ENCODE peak calls at places on chromosomes 12 and 14, in five cellular contexts. One of them, this sample, is unnamed.

GRCh38 chr14:77458249-77458950 is 507 bp downstream of the AHSA1 start:
- DNase-seq in nucleus accumbens: no peak
- DNase-seq in HCT116: no peak
- DNase-seq in activated CD4-positive, alpha-beta T cell treated with anti-CD3 and anti-CD28 coated beads for 48 hours: peak
- DNase-seq in uterus: no peak
- DNase-seq in this sample: no peak

GRCh38 chr14:32230695-32231280 is 27.7 kb upstream of the RNU6-8 start:
- DNase-seq in nucleus accumbens: no peak
- DNase-seq in HCT116: no peak
- DNase-seq in activated CD4-positive, alpha-beta T cell treated with anti-CD3 and anti-CD28 coated beads for 48 hours: no peak
- DNase-seq in uterus: no peak
- DNase-seq in this sample: no peak

GRCh38 chr14:68807148-68807600 is 14.3 kb upstream of the ZFP36L1 start:
- DNase-seq in nucleus accumbens: no peak
- DNase-seq in HCT116: no peak
- DNase-seq in activated CD4-positive, alpha-beta T cell treated with anti-CD3 and anti-CD28 coated beads for 48 hours: no peak
- DNase-seq in uterus: peak
- DNase-seq in this sample: peak

GRCh38 chr14:56422703-56423213 is 156.8 kb upstream of the TMEM260 start:
- DNase-seq in nucleus accumbens: no peak
- DNase-seq in HCT116: peak
- DNase-seq in activated CD4-positive, alpha-beta T cell treated with anti-CD3 and anti-CD28 coated beads for 48 hours: peak
- DNase-seq in uterus: peak
- DNase-seq in this sample: peak

GRCh38 chr14:101739446-101740141 is 21.9 kb upstream of the PPP2R5C start:
- DNase-seq in nucleus accumbens: no peak
- DNase-seq in HCT116: no peak
- DNase-seq in activated CD4-positive, alpha-beta T cell treated with anti-CD3 and anti-CD28 coated beads for 48 hours: no peak
- DNase-seq in uterus: no peak
- DNase-seq in this sample: no peak

GRCh38 chr12:9134981-9135628 is 19.4 kb upstream of the A2M start:
- DNase-seq in nucleus accumbens: no peak
- DNase-seq in HCT116: peak
- DNase-seq in activated CD4-positive, alpha-beta T cell treated with anti-CD3 and anti-CD28 coated beads for 48 hours: peak
- DNase-seq in uterus: no peak
- DNase-seq in this sample: no peak

GRCh38 chr12:32536000-32536345 is 136.6 kb downstream of the FGD4 start:
- DNase-seq in nucleus accumbens: no peak
- DNase-seq in HCT116: no peak
- DNase-seq in activated CD4-positive, alpha-beta T cell treated with anti-CD3 and anti-CD28 coated beads for 48 hours: no peak
- DNase-seq in uterus: no peak
- DNase-seq in this sample: no peak

GRCh38 chr12:32544893-32545292 is 134.2 kb upstream of the DNM1L start:
- DNase-seq in nucleus accumbens: no peak
- DNase-seq in HCT116: no peak
- DNase-seq in activated CD4-positive, alpha-beta T cell treated with anti-CD3 and anti-CD28 coated beads for 48 hours: no peak
- DNase-seq in uterus: no peak
- DNase-seq in this sample: no peak

GRCh38 chr14:34713681-34714319 is 593 bp downstream of the CFL2 start:
- DNase-seq in nucleus accumbens: no peak
- DNase-seq in HCT116: no peak
- DNase-seq in activated CD4-positive, alpha-beta T cell treated with anti-CD3 and anti-CD28 coated beads for 48 hours: peak
- DNase-seq in uterus: peak
- DNase-seq in this sample: peak

GRCh38 chr12:113396828-113397496 is 6.7 kb downstream of the SDS start:
- DNase-seq in nucleus accumbens: peak
- DNase-seq in HCT116: no peak
- DNase-seq in activated CD4-positive, alpha-beta T cell treated with anti-CD3 and anti-CD28 coated beads for 48 hours: no peak
- DNase-seq in uterus: no peak
- DNase-seq in this sample: no peak

GRCh38 chr12:104057771-104058197 is 6.5 kb upstream of the HCFC2 start:
- DNase-seq in nucleus accumbens: no peak
- DNase-seq in HCT116: no peak
- DNase-seq in activated CD4-positive, alpha-beta T cell treated with anti-CD3 and anti-CD28 coated beads for 48 hours: peak
- DNase-seq in uterus: no peak
- DNase-seq in this sample: no peak

GRCh38 chr12:47993491-47993890 is 10.8 kb downstream of the COL2A1 start:
- DNase-seq in nucleus accumbens: no peak
- DNase-seq in HCT116: no peak
- DNase-seq in activated CD4-positive, alpha-beta T cell treated with anti-CD3 and anti-CD28 coated beads for 48 hours: no peak
- DNase-seq in uterus: no peak
- DNase-seq in this sample: no peak

GRCh38 chr14:106094654-106095189 is 568.3 kb downstream of the TMEM121 start:
- DNase-seq in nucleus accumbens: no peak
- DNase-seq in HCT116: no peak
- DNase-seq in activated CD4-positive, alpha-beta T cell treated with anti-CD3 and anti-CD28 coated beads for 48 hours: peak
- DNase-seq in uterus: no peak
- DNase-seq in this sample: no peak

GRCh38 chr14:48983355-48983888 is 602.8 kb downstream of the RPS29 start:
- DNase-seq in nucleus accumbens: no peak
- DNase-seq in HCT116: no peak
- DNase-seq in activated CD4-positive, alpha-beta T cell treated with anti-CD3 and anti-CD28 coated beads for 48 hours: no peak
- DNase-seq in uterus: no peak
- DNase-seq in this sample: no peak

GRCh38 chr12:28909291-28909690 is 239.8 kb upstream of the FAR2 start:
- DNase-seq in nucleus accumbens: no peak
- DNase-seq in HCT116: no peak
- DNase-seq in activated CD4-positive, alpha-beta T cell treated with anti-CD3 and anti-CD28 coated beads for 48 hours: no peak
- DNase-seq in uterus: no peak
- DNase-seq in this sample: no peak

GRCh38 chr12:130455161-130455560 is 117.5 kb downstream of the PIWIL1 start:
- DNase-seq in nucleus accumbens: no peak
- DNase-seq in HCT116: no peak
- DNase-seq in activated CD4-positive, alpha-beta T cell treated with anti-CD3 and anti-CD28 coated beads for 48 hours: no peak
- DNase-seq in uterus: no peak
- DNase-seq in this sample: no peak

GRCh38 chr14:65462411-65462810 is 49.9 kb downstream of the FUT8 start:
- DNase-seq in nucleus accumbens: no peak
- DNase-seq in HCT116: no peak
- DNase-seq in activated CD4-positive, alpha-beta T cell treated with anti-CD3 and anti-CD28 coated beads for 48 hours: peak
- DNase-seq in uterus: no peak
- DNase-seq in this sample: no peak

GRCh38 chr14:28653521-28653920 is 113.1 kb upstream of the FOXG1 start:
- DNase-seq in nucleus accumbens: no peak
- DNase-seq in HCT116: no peak
- DNase-seq in activated CD4-positive, alpha-beta T cell treated with anti-CD3 and anti-CD28 coated beads for 48 hours: no peak
- DNase-seq in uterus: no peak
- DNase-seq in this sample: no peak

GRCh38 chr14:67335781-67336180 is 23.8 kb downstream of the ATP6V1D start:
- DNase-seq in nucleus accumbens: no peak
- DNase-seq in HCT116: peak
- DNase-seq in activated CD4-positive, alpha-beta T cell treated with anti-CD3 and anti-CD28 coated beads for 48 hours: peak
- DNase-seq in uterus: no peak
- DNase-seq in this sample: no peak

GRCh38 chr12:93777249-93777648 is 100.1 kb downstream of the CRADD start:
- DNase-seq in nucleus accumbens: no peak
- DNase-seq in HCT116: no peak
- DNase-seq in activated CD4-positive, alpha-beta T cell treated with anti-CD3 and anti-CD28 coated beads for 48 hours: no peak
- DNase-seq in uterus: no peak
- DNase-seq in this sample: no peak

GRCh38 chr12:132423251-132424117 is 66.5 kb upstream of the FBRSL1 start:
- DNase-seq in nucleus accumbens: no peak
- DNase-seq in HCT116: no peak
- DNase-seq in activated CD4-positive, alpha-beta T cell treated with anti-CD3 and anti-CD28 coated beads for 48 hours: peak
- DNase-seq in uterus: no peak
- DNase-seq in this sample: no peak

GRCh38 chr12:131075194-131075593 is 121.5 kb downstream of the ADGRD1 start:
- DNase-seq in nucleus accumbens: no peak
- DNase-seq in HCT116: no peak
- DNase-seq in activated CD4-positive, alpha-beta T cell treated with anti-CD3 and anti-CD28 coated beads for 48 hours: no peak
- DNase-seq in uterus: no peak
- DNase-seq in this sample: no peak

GRCh38 chr12:15883536-15883935 is 1.3 kb downstream of the STRAP start:
- DNase-seq in nucleus accumbens: no peak
- DNase-seq in HCT116: no peak
- DNase-seq in activated CD4-positive, alpha-beta T cell treated with anti-CD3 and anti-CD28 coated beads for 48 hours: no peak
- DNase-seq in uterus: no peak
- DNase-seq in this sample: no peak

GRCh38 chr12:45575823-45576448 is 153.6 kb upstream of the ARID2 start:
- DNase-seq in nucleus accumbens: no peak
- DNase-seq in HCT116: no peak
- DNase-seq in activated CD4-positive, alpha-beta T cell treated with anti-CD3 and anti-CD28 coated beads for 48 hours: no peak
- DNase-seq in uterus: no peak
- DNase-seq in this sample: no peak

GRCh38 chr14:69685217-69685616 is 73.8 kb downstream of the SUSD6 start:
- DNase-seq in nucleus accumbens: no peak
- DNase-seq in HCT116: no peak
- DNase-seq in activated CD4-positive, alpha-beta T cell treated with anti-CD3 and anti-CD28 coated beads for 48 hours: peak
- DNase-seq in uterus: no peak
- DNase-seq in this sample: no peak

GRCh38 chr14:57865450-57866198 is at the start of gene SLC35F4:
- DNase-seq in nucleus accumbens: no peak
- DNase-seq in HCT116: no peak
- DNase-seq in activated CD4-positive, alpha-beta T cell treated with anti-CD3 and anti-CD28 coated beads for 48 hours: peak
- DNase-seq in uterus: no peak
- DNase-seq in this sample: no peak

GRCh38 chr12:94670075-94670474 is 19.7 kb upstream of the TMCC3 start:
- DNase-seq in nucleus accumbens: no peak
- DNase-seq in HCT116: no peak
- DNase-seq in activated CD4-positive, alpha-beta T cell treated with anti-CD3 and anti-CD28 coated beads for 48 hours: no peak
- DNase-seq in uterus: no peak
- DNase-seq in this sample: no peak

GRCh38 chr12:25436206-25436912 is 116.7 kb downstream of the LMNTD1 start:
- DNase-seq in nucleus accumbens: no peak
- DNase-seq in HCT116: peak
- DNase-seq in activated CD4-positive, alpha-beta T cell treated with anti-CD3 and anti-CD28 coated beads for 48 hours: peak
- DNase-seq in uterus: peak
- DNase-seq in this sample: no peak

GRCh38 chr14:93073833-93074769 is 41.6 kb downstream of the ITPK1 start:
- DNase-seq in nucleus accumbens: no peak
- DNase-seq in HCT116: no peak
- DNase-seq in activated CD4-positive, alpha-beta T cell treated with anti-CD3 and anti-CD28 coated beads for 48 hours: no peak
- DNase-seq in uterus: no peak
- DNase-seq in this sample: no peak

GRCh38 chr12:24937553-24938244 is 11.2 kb downstream of the BCAT1 start:
- DNase-seq in nucleus accumbens: no peak
- DNase-seq in HCT116: no peak
- DNase-seq in activated CD4-positive, alpha-beta T cell treated with anti-CD3 and anti-CD28 coated beads for 48 hours: no peak
- DNase-seq in uterus: no peak
- DNase-seq in this sample: no peak

GRCh38 chr12:130026608-130027176 is 122.9 kb upstream of the TMEM132D start:
- DNase-seq in nucleus accumbens: no peak
- DNase-seq in HCT116: no peak
- DNase-seq in activated CD4-positive, alpha-beta T cell treated with anti-CD3 and anti-CD28 coated beads for 48 hours: peak
- DNase-seq in uterus: no peak
- DNase-seq in this sample: no peak

GRCh38 chr12:47276253-47277070 is 196.7 kb upstream of the AMIGO2 start:
- DNase-seq in nucleus accumbens: no peak
- DNase-seq in HCT116: no peak
- DNase-seq in activated CD4-positive, alpha-beta T cell treated with anti-CD3 and anti-CD28 coated beads for 48 hours: peak
- DNase-seq in uterus: peak
- DNase-seq in this sample: no peak

GRCh38 chr14:36656769-36657408 is 4.8 kb upstream of the PAX9 start:
- DNase-seq in nucleus accumbens: no peak
- DNase-seq in HCT116: no peak
- DNase-seq in activated CD4-positive, alpha-beta T cell treated with anti-CD3 and anti-CD28 coated beads for 48 hours: no peak
- DNase-seq in uterus: no peak
- DNase-seq in this sample: no peak

GRCh38 chr12:101050631-101051030 is 159.4 kb downstream of the SLC5A8 start:
- DNase-seq in nucleus accumbens: no peak
- DNase-seq in HCT116: no peak
- DNase-seq in activated CD4-positive, alpha-beta T cell treated with anti-CD3 and anti-CD28 coated beads for 48 hours: no peak
- DNase-seq in uterus: no peak
- DNase-seq in this sample: no peak

GRCh38 chr12:43148711-43149110 is 403.3 kb downstream of the ADAMTS20 start:
- DNase-seq in nucleus accumbens: no peak
- DNase-seq in HCT116: no peak
- DNase-seq in activated CD4-positive, alpha-beta T cell treated with anti-CD3 and anti-CD28 coated beads for 48 hours: no peak
- DNase-seq in uterus: no peak
- DNase-seq in this sample: no peak

GRCh38 chr14:80847093-80847492 is 94.4 kb downstream of the CEP128 start:
- DNase-seq in nucleus accumbens: no peak
- DNase-seq in HCT116: no peak
- DNase-seq in activated CD4-positive, alpha-beta T cell treated with anti-CD3 and anti-CD28 coated beads for 48 hours: no peak
- DNase-seq in uterus: no peak
- DNase-seq in this sample: no peak

This sample was measured in tibial artery.